ENCODE peak calls at places on chromosome 13, in eight cellular contexts. One of them, this sample, is unnamed.

GRCh38 chr13:71712988-71713653 is 153.9 kb downstream of the DACH1 start:
- DNase-seq in AG09309: no peak
- DNase-seq in brain microvascular endothelial cell: peak
- DNase-seq in cardiac fibroblast: peak
- DNase-seq in AG09319: no peak
- DNase-seq in GM12865: no peak
- DNase-seq in Panc1: no peak
- DNase-seq in testis: no peak
- DNase-seq in this sample: no peak

GRCh38 chr13:97567510-97568243 is 133.7 kb downstream of the RAP2A start:
- DNase-seq in testis: no peak
- DNase-seq in GM12865: peak
- DNase-seq in cardiac fibroblast: peak
- DNase-seq in AG09319: no peak
- DNase-seq in Panc1: no peak
- DNase-seq in AG09309: no peak
- DNase-seq in brain microvascular endothelial cell: no peak
- DNase-seq in this sample: no peak

GRCh38 chr13:106491928-106492327 is 43.5 kb downstream of the EFNB2 start:
- DNase-seq in testis: peak
- DNase-seq in GM12865: no peak
- DNase-seq in Panc1: no peak
- DNase-seq in brain microvascular endothelial cell: no peak
- DNase-seq in AG09309: no peak
- DNase-seq in AG09319: no peak
- DNase-seq in cardiac fibroblast: no peak
- DNase-seq in this sample: no peak

GRCh38 chr13:67630640-67631039 is 400.5 kb upstream of the PCDH9 start:
- DNase-seq in cardiac fibroblast: no peak
- DNase-seq in testis: no peak
- DNase-seq in AG09319: no peak
- DNase-seq in Panc1: no peak
- DNase-seq in brain microvascular endothelial cell: no peak
- DNase-seq in AG09309: no peak
- DNase-seq in GM12865: no peak
- DNase-seq in this sample: no peak

GRCh38 chr13:19597523-19597922 is 35.9 kb upstream of the MPHOSPH8 start:
- DNase-seq in AG09309: peak
- DNase-seq in Panc1: peak
- DNase-seq in cardiac fibroblast: no peak
- DNase-seq in brain microvascular endothelial cell: peak
- DNase-seq in GM12865: no peak
- DNase-seq in AG09319: no peak
- DNase-seq in testis: no peak
- DNase-seq in this sample: no peak

GRCh38 chr13:33183431-33184130 is 102.0 kb downstream of the STARD13 start:
- DNase-seq in testis: no peak
- DNase-seq in brain microvascular endothelial cell: peak
- DNase-seq in GM12865: no peak
- DNase-seq in Panc1: no peak
- DNase-seq in cardiac fibroblast: no peak
- DNase-seq in AG09309: peak
- DNase-seq in AG09319: no peak
- DNase-seq in this sample: no peak

GRCh38 chr13:67283602-67284001 is 53.5 kb upstream of the PCDH9 start:
- DNase-seq in AG09309: no peak
- DNase-seq in brain microvascular endothelial cell: no peak
- DNase-seq in Panc1: no peak
- DNase-seq in cardiac fibroblast: peak
- DNase-seq in AG09319: no peak
- DNase-seq in testis: no peak
- DNase-seq in GM12865: no peak
- DNase-seq in this sample: no peak

GRCh38 chr13:24076636-24077035 is 83.9 kb upstream of the SPATA13 start:
- DNase-seq in Panc1: no peak
- DNase-seq in brain microvascular endothelial cell: no peak
- DNase-seq in AG09309: no peak
- DNase-seq in cardiac fibroblast: no peak
- DNase-seq in AG09319: no peak
- DNase-seq in GM12865: no peak
- DNase-seq in testis: no peak
- DNase-seq in this sample: no peak

GRCh38 chr13:73778242-73778864 is 355.9 kb downstream of the KLF12 start:
- DNase-seq in AG09309: no peak
- DNase-seq in cardiac fibroblast: no peak
- DNase-seq in testis: no peak
- DNase-seq in GM12865: no peak
- DNase-seq in Panc1: no peak
- DNase-seq in AG09319: no peak
- DNase-seq in brain microvascular endothelial cell: no peak
- DNase-seq in this sample: no peak

GRCh38 chr13:49374585-49375290 is 69.1 kb downstream of the CAB39L start:
- DNase-seq in brain microvascular endothelial cell: peak
- DNase-seq in AG09309: peak
- DNase-seq in GM12865: peak
- DNase-seq in AG09319: peak
- DNase-seq in Panc1: peak
- DNase-seq in testis: no peak
- DNase-seq in cardiac fibroblast: peak
- DNase-seq in this sample: no peak

GRCh38 chr13:104740616-104741222 is 1674.5 kb upstream of the SLC10A2 start:
- DNase-seq in Panc1: no peak
- DNase-seq in GM12865: no peak
- DNase-seq in AG09319: no peak
- DNase-seq in brain microvascular endothelial cell: no peak
- DNase-seq in AG09309: no peak
- DNase-seq in testis: no peak
- DNase-seq in cardiac fibroblast: no peak
- DNase-seq in this sample: no peak

GRCh38 chr13:80251403-80251802 is 89.5 kb downstream of the SPRY2 start:
- DNase-seq in Panc1: no peak
- DNase-seq in cardiac fibroblast: peak
- DNase-seq in AG09309: no peak
- DNase-seq in AG09319: no peak
- DNase-seq in GM12865: peak
- DNase-seq in testis: no peak
- DNase-seq in brain microvascular endothelial cell: peak
- DNase-seq in this sample: no peak

GRCh38 chr13:48930933-48931332 is 44.8 kb upstream of the FNDC3A start:
- DNase-seq in cardiac fibroblast: no peak
- DNase-seq in AG09309: no peak
- DNase-seq in AG09319: no peak
- DNase-seq in GM12865: no peak
- DNase-seq in Panc1: no peak
- DNase-seq in brain microvascular endothelial cell: no peak
- DNase-seq in testis: no peak
- DNase-seq in this sample: no peak

GRCh38 chr13:97191615-97192014 is 30.5 kb upstream of the MBNL2 start:
- DNase-seq in GM12865: no peak
- DNase-seq in testis: no peak
- DNase-seq in cardiac fibroblast: no peak
- DNase-seq in brain microvascular endothelial cell: no peak
- DNase-seq in Panc1: no peak
- DNase-seq in AG09309: no peak
- DNase-seq in AG09319: no peak
- DNase-seq in this sample: no peak

GRCh38 chr13:114100446-114101320 is 31.7 kb downstream of the RASA3 start:
- DNase-seq in cardiac fibroblast: peak
- DNase-seq in GM12865: peak
- DNase-seq in Panc1: no peak
- DNase-seq in AG09319: no peak
- DNase-seq in AG09309: no peak
- DNase-seq in brain microvascular endothelial cell: no peak
- DNase-seq in testis: no peak
- DNase-seq in this sample: no peak

GRCh38 chr13:27455331-27455855 is 5.0 kb upstream of the MTIF3 start:
- DNase-seq in brain microvascular endothelial cell: no peak
- DNase-seq in GM12865: peak
- DNase-seq in Panc1: no peak
- DNase-seq in testis: no peak
- DNase-seq in AG09309: no peak
- DNase-seq in AG09319: no peak
- DNase-seq in cardiac fibroblast: no peak
- DNase-seq in this sample: no peak

GRCh38 chr13:97849305-97849704 is 104.2 kb upstream of the IPO5 start:
- DNase-seq in GM12865: peak
- DNase-seq in AG09309: no peak
- DNase-seq in cardiac fibroblast: peak
- DNase-seq in brain microvascular endothelial cell: no peak
- DNase-seq in Panc1: no peak
- DNase-seq in testis: no peak
- DNase-seq in AG09319: no peak
- DNase-seq in this sample: no peak

GRCh38 chr13:109628251-109628699 is 158.1 kb downstream of the IRS2 start:
- DNase-seq in cardiac fibroblast: peak
- DNase-seq in Panc1: peak
- DNase-seq in testis: no peak
- DNase-seq in AG09319: no peak
- DNase-seq in GM12865: no peak
- DNase-seq in brain microvascular endothelial cell: peak
- DNase-seq in AG09309: peak
- DNase-seq in this sample: no peak

DNA sequence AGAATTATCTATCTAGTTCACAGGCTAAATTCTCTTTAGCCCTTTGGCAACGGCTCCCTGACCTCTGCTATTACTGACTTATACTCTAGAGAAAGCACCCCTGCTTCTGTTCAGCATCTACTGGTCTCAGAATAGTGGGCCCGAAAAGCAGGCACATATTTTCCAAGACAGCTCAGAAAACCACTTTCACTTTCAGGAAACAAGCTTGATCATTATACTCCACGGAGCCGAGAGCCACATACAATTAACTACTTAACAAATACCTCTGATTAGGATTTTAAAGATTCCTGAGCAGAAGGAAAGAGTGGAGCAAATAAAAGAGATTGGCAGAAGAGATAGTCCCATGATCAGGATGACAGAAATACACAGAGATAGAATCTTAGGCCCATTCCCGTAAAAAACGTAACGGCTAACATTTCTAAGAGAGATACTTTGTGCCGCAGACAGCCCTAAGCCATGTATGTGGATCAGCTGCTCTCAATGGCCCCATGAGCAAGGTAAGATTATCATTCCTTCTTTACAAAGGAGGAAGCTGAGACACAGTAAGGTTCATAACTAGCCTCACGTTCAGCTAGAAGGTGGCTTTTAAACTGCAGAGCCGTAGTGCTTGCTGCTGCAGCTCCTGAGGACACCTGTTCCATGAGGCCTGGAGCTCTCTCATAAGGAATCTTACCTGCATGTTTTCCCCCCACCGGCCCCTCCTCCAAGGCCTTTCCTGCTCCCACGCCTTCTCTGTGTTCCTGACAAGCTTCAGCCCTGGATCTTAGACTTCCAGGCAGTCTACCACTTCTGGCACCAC is 227.2 kb downstream of the FOXO1 start:
- DNase-seq in testis: peak
- DNase-seq in Panc1: no peak
- DNase-seq in GM12865: no peak
- DNase-seq in AG09319: no peak
- DNase-seq in cardiac fibroblast: peak
- DNase-seq in brain microvascular endothelial cell: peak
- DNase-seq in AG09309: no peak
- DNase-seq in this sample: no peak
- TF ChIP-seq CTCF in testis: no peak
- TF ChIP-seq CTCF in Panc1: no peak
- TF ChIP-seq CTCF in GM12865: no peak
- TF ChIP-seq CTCF in AG09319: no peak
- TF ChIP-seq CTCF in cardiac fibroblast: no peak
- TF ChIP-seq CTCF in brain microvascular endothelial cell: no peak
- TF ChIP-seq CTCF in AG09309: no peak
- TF ChIP-seq CTCF in this sample: no peak

DNA sequence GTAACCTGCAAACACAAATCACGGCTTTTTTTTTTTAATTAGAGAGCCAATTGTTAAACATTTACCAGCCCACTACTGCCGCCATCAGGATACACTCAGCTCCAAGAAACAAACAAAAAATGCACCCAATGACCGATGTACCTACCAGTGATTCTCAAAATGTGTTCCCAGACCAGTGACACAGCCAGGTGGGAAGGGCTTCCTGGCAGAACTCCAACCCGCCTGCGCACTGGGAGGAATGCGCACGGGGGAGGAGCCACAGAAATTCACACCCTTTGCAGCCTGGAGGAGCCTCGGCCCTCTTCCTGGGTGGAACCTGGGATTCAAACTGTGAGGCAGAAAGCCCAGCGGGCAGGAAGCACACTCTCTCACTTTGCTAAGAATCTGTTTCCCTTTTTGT is 255.9 kb downstream of the TBC1D4 start:
- DNase-seq in cardiac fibroblast: no peak
- DNase-seq in Panc1: no peak
- DNase-seq in AG09319: no peak
- DNase-seq in brain microvascular endothelial cell: no peak
- DNase-seq in AG09309: no peak
- DNase-seq in testis: peak
- DNase-seq in GM12865: no peak
- DNase-seq in this sample: no peak
- TF ChIP-seq CTCF in cardiac fibroblast: no peak
- TF ChIP-seq CTCF in Panc1: no peak
- TF ChIP-seq CTCF in AG09319: no peak
- TF ChIP-seq CTCF in brain microvascular endothelial cell: no peak
- TF ChIP-seq CTCF in AG09309: no peak
- TF ChIP-seq CTCF in testis: no peak
- TF ChIP-seq CTCF in GM12865: no peak
- TF ChIP-seq CTCF in this sample: no peak

DNA sequence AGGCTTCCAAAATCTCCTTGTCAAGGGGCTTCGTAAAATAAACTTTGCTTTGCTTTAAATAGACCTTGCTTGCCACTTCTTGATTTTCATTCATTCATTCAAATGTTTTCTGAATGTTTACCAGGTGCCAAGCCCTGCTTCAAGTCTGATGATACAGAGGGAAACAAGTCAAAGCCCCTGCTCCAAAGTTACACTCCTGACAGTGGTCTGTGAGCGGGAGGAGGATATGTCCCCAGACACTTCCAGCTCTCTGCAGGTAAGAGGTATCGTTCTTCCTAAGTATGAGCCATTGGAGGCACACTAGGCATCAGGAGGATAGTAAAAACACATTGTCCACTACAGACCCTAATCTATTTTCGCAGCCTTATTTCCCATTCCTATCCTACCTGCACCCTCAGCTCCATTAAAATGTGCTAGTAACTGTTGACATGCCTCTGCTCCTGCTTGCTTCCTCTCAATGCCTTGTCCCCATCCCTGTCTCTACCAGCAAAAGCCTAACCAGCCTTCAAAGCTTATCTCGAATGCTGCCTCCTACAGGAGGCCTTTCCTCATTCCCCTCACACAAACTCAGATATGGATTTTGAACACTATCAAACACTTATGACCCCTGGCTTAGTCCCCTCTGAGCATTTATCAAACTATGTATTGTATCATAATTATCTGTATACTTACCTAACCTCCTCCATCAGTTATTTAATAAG is 6.2 kb upstream of the WBP4 start:
- DNase-seq in Panc1: no peak
- DNase-seq in cardiac fibroblast: no peak
- DNase-seq in AG09309: no peak
- DNase-seq in brain microvascular endothelial cell: no peak
- DNase-seq in testis: no peak
- DNase-seq in AG09319: no peak
- DNase-seq in GM12865: peak
- DNase-seq in this sample: no peak
- TF ChIP-seq CTCF in Panc1: peak
- TF ChIP-seq CTCF in cardiac fibroblast: peak
- TF ChIP-seq CTCF in AG09309: peak
- TF ChIP-seq CTCF in brain microvascular endothelial cell: peak
- TF ChIP-seq CTCF in testis: peak
- TF ChIP-seq CTCF in AG09319: peak
- TF ChIP-seq CTCF in GM12865: peak
- TF ChIP-seq CTCF in this sample: no peak

GRCh38 chr13:112910016-112910415 is 59.0 kb upstream of the MCF2L start:
- DNase-seq in GM12865: no peak
- DNase-seq in testis: no peak
- DNase-seq in AG09319: no peak
- DNase-seq in Panc1: no peak
- DNase-seq in AG09309: no peak
- DNase-seq in cardiac fibroblast: no peak
- DNase-seq in brain microvascular endothelial cell: no peak
- DNase-seq in this sample: no peak
- TF ChIP-seq CTCF in GM12865: no peak
- TF ChIP-seq CTCF in testis: no peak
- TF ChIP-seq CTCF in AG09319: no peak
- TF ChIP-seq CTCF in Panc1: no peak
- TF ChIP-seq CTCF in AG09309: no peak
- TF ChIP-seq CTCF in cardiac fibroblast: no peak
- TF ChIP-seq CTCF in brain microvascular endothelial cell: no peak
- TF ChIP-seq CTCF in this sample: no peak

This sample was measured in natural killer cell.